ENCODE peak calls at places on chromosome 2, in eight cellular contexts. One of them, this sample, is unnamed.

GRCh38 chr2:119856469-119856901 is 96.8 kb downstream of the PTPN4 start:
- DNase-seq in caudate nucleus: no peak
- DNase-seq in right cardiac atrium: no peak
- DNase-seq in choroid plexus epithelial cell: no peak
- DNase-seq in sciatic nerve: no peak
- DNase-seq in RPMI7951: no peak
- DNase-seq in glutamatergic neuron: no peak
- DNase-seq in C1 segment of cervical spinal cord: no peak
- DNase-seq in this sample: no peak

GRCh38 chr2:207823865-207824264 is 54.2 kb upstream of the FZD5 start:
- DNase-seq in sciatic nerve: peak; percentile 22
- DNase-seq in C1 segment of cervical spinal cord: no peak
- DNase-seq in glutamatergic neuron: no peak
- DNase-seq in RPMI7951: no peak
- DNase-seq in right cardiac atrium: no peak
- DNase-seq in choroid plexus epithelial cell: no peak
- DNase-seq in caudate nucleus: no peak
- DNase-seq in this sample: no peak

GRCh38 chr2:122737429-122738077 is 982.1 kb downstream of the TSN start:
- DNase-seq in choroid plexus epithelial cell: peak; percentile 46
- DNase-seq in sciatic nerve: no peak
- DNase-seq in C1 segment of cervical spinal cord: no peak
- DNase-seq in caudate nucleus: no peak
- DNase-seq in RPMI7951: peak; percentile 26
- DNase-seq in glutamatergic neuron: no peak
- DNase-seq in right cardiac atrium: no peak
- DNase-seq in this sample: no peak

GRCh38 chr2:205451901-205452300 is 230.4 kb upstream of the NRP2 start:
- DNase-seq in sciatic nerve: no peak
- DNase-seq in choroid plexus epithelial cell: no peak
- DNase-seq in caudate nucleus: no peak
- DNase-seq in right cardiac atrium: no peak
- DNase-seq in RPMI7951: no peak
- DNase-seq in C1 segment of cervical spinal cord: no peak
- DNase-seq in glutamatergic neuron: no peak
- DNase-seq in this sample: no peak

GRCh38 chr2:112251211-112251721 is 3.6 kb downstream of the ZC3H8 start:
- DNase-seq in right cardiac atrium: no peak
- DNase-seq in choroid plexus epithelial cell: no peak
- DNase-seq in caudate nucleus: peak; percentile 11
- DNase-seq in RPMI7951: no peak
- DNase-seq in C1 segment of cervical spinal cord: no peak
- DNase-seq in sciatic nerve: no peak
- DNase-seq in glutamatergic neuron: no peak
- DNase-seq in this sample: no peak

GRCh38 chr2:68292108-68292710 is 27.5 kb downstream of the CNRIP1 start:
- DNase-seq in caudate nucleus: peak; percentile 37
- DNase-seq in RPMI7951: peak; percentile 12
- DNase-seq in sciatic nerve: no peak
- DNase-seq in glutamatergic neuron: no peak
- DNase-seq in C1 segment of cervical spinal cord: no peak
- DNase-seq in choroid plexus epithelial cell: peak; percentile 63
- DNase-seq in right cardiac atrium: no peak
- DNase-seq in this sample: no peak

GRCh38 chr2:67686254-67686653 is 289.1 kb downstream of the ETAA1 start:
- DNase-seq in choroid plexus epithelial cell: no peak
- DNase-seq in glutamatergic neuron: no peak
- DNase-seq in RPMI7951: no peak
- DNase-seq in right cardiac atrium: no peak
- DNase-seq in C1 segment of cervical spinal cord: no peak
- DNase-seq in caudate nucleus: no peak
- DNase-seq in sciatic nerve: no peak
- DNase-seq in this sample: no peak

GRCh38 chr2:73266061-73266891 is 18.0 kb downstream of the FBXO41 start:
- DNase-seq in sciatic nerve: no peak
- DNase-seq in RPMI7951: no peak
- DNase-seq in caudate nucleus: no peak
- DNase-seq in right cardiac atrium: no peak
- DNase-seq in choroid plexus epithelial cell: no peak
- DNase-seq in C1 segment of cervical spinal cord: no peak
- DNase-seq in glutamatergic neuron: peak; percentile 19
- DNase-seq in this sample: no peak

GRCh38 chr2:190216829-190217228 is 102.8 kb downstream of the HIBCH start:
- DNase-seq in choroid plexus epithelial cell: peak; percentile 20
- DNase-seq in sciatic nerve: no peak
- DNase-seq in RPMI7951: peak; percentile 24
- DNase-seq in glutamatergic neuron: peak; percentile 21
- DNase-seq in caudate nucleus: no peak
- DNase-seq in right cardiac atrium: peak; percentile 79
- DNase-seq in C1 segment of cervical spinal cord: no peak
- DNase-seq in this sample: no peak